ENCODE peak calls at places on chromosomes 7 and 10, in ten cellular contexts. I is natural killer cell, G is A549, K is mesothelial cell of epicardium, O is mammary epithelial cell, B is cardiac fibroblast, U is WTC11, N is dorsolateral prefrontal cortex, H is upper lobe of left lung, A is Calu3. F is an unnamed sample.

GRCh38 chr7:129055861-129056464 is 1.1 kb upstream of the TNPO3 start:
- DNase-seq in B (no peak), H (no peak), U (no peak), K (no peak), N (no peak), G (no peak), A (no peak), O (no peak), I (peak; percentile 35), F (no peak)

GRCh38 chr7:150992833-150993302 is 2.1 kb downstream of the NOS3 start:
- DNase-seq in O (no peak), N (no peak), U (peak; percentile 78), A (no peak), I (no peak), H (no peak), B (peak; percentile 22), G (no peak), K (no peak), F (no peak)

GRCh38 chr7:105849122-105849855 is 27.1 kb downstream of the ATXN7L1 start:
- DNase-seq in H (peak; percentile 28), A (no peak), I (peak; percentile 74), B (peak; percentile 70), K (no peak), U (peak; percentile 56), G (no peak), N (no peak), O (peak; percentile 72), F (no peak)

GRCh38 chr10:23884671-23885070 is 324.3 kb upstream of the KIAA1217 start:
- DNase-seq in H (no peak), B (no peak), N (no peak), G (no peak), O (no peak), K (no peak), I (no peak), A (peak; percentile 7), U (no peak), F (no peak)

GRCh38 chr10:51937736-51938135 is 238.3 kb upstream of the CSTF2T start:
- DNase-seq in B (peak; percentile 88), K (no peak), H (no peak), A (no peak), U (no peak), N (no peak), O (peak; percentile 6), G (no peak), I (no peak), F (no peak)

GRCh38 chr7:29854257-29854938 is 48.1 kb downstream of the WIPF3 start:
- DNase-seq in B (peak; percentile 22), I (no peak), O (peak; percentile 11), G (no peak), K (peak; percentile 42), N (no peak), H (peak; percentile 50), A (peak; percentile 58), U (no peak), F (no peak)

GRCh38 chr7:12540850-12541249 is 29.7 kb upstream of the SCIN start:
- DNase-seq in A (no peak), K (no peak), G (no peak), N (no peak), B (no peak), H (no peak), U (no peak), O (no peak), I (no peak), F (no peak)

GRCh38 chr7:34087892-34088891 is 182.9 kb downstream of the BMPER start:
- DNase-seq in G (no peak), I (no peak), K (no peak), A (peak; percentile 79), H (peak; percentile 40), N (no peak), B (peak; percentile 73), U (peak; percentile 73), O (peak; percentile 35), F (no peak)

GRCh38 chr10:13100349-13101294 is 659 bp downstream of the OPTN start:
- DNase-seq in K (peak; percentile 44), B (peak; percentile 49), O (peak; percentile 42), H (peak; percentile 31), G (peak; percentile 45), A (peak; percentile 26), U (peak; percentile 31), I (no peak), N (no peak), F (no peak)

GRCh38 chr10:89633484-89633883 is 11.6 kb downstream of the PANK1 start:
- DNase-seq in A (peak; percentile 31), O (peak; percentile 79), H (no peak), U (no peak), B (peak; percentile 84), G (no peak), K (no peak), I (no peak), N (no peak), F (no peak)

GRCh38 chr10:1057106-1057657 is 997 bp downstream of the WDR37 start:
- DNase-seq in H (no peak), K (no peak), I (no peak), B (peak; percentile 31), G (peak; percentile 31), A (no peak), O (no peak), U (no peak), N (no peak), F (no peak)

GRCh38 chr7:66224171-66224773 is 19.1 kb downstream of the TPST1 start:
- DNase-seq in H (no peak), U (no peak), N (no peak), I (no peak), O (peak; percentile 78), G (no peak), K (no peak), A (no peak), B (no peak), F (no peak)

GRCh38 chr7:115216652-115217051 is 294.8 kb downstream of the MDFIC start:
- DNase-seq in U (no peak), K (no peak), N (no peak), H (no peak), I (no peak), B (no peak), A (no peak), G (no peak), O (no peak), F (no peak)

GRCh38 chr7:115218076-115218475 is 296.2 kb downstream of the MDFIC start:
- DNase-seq in B (no peak), U (no peak), N (no peak), I (no peak), O (no peak), A (no peak), H (no peak), K (no peak), G (no peak), F (no peak)

GRCh38 chr7:115221484-115221883 is 299.6 kb downstream of the MDFIC start:
- DNase-seq in A (no peak), K (no peak), U (no peak), N (no peak), O (no peak), B (no peak), G (no peak), H (no peak), I (no peak), F (no peak)

GRCh38 chr7:115217373-115217772 is 295.5 kb downstream of the MDFIC start:
- DNase-seq in U (no peak), G (no peak), H (no peak), A (no peak), N (no peak), I (no peak), B (peak; percentile 19), K (no peak), O (no peak), F (no peak)
- TF ChIP-seq CTCF in U (no peak), G (no peak), H (no peak), A (no peak), N (peak; percentile 11), I (no peak), B (peak; percentile 32), K (no peak), O (peak; percentile 35), F (no peak)

DNA sequence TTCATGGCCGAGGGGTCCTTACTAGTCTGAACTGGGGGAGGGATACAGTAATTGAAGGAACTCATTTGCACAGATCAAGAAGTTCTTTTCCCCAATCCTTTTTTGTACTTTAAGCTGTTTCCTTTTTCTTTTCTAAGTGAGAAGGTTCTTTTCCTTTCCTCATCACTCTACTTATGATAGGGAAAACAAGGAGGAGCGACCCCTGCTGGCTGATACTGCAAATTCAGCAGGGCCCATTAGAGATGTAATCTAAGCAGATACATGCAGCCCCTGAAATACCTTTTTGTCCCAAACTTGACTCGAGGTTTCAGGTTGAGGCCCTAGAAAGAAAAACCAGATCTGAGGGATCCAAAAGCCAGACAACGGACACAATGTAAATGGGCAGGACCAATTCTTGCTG is 305.5 kb downstream of the DNAJB9 start:
- DNase-seq in O (peak; percentile 0), H (no peak), U (peak; percentile 68), I (no peak), B (peak; percentile 62), N (no peak), G (no peak), K (no peak), A (no peak), F (no peak)
- TF ChIP-seq CTCF in O (peak; percentile 40), H (no peak), U (peak; percentile 64), I (no peak), B (peak; percentile 52), N (no peak), G (peak; percentile 13), K (no peak), A (peak; percentile 14), F (no peak)

GRCh38 chr7:139505563-139505962 is 17.9 kb upstream of the CLEC2L start:
- DNase-seq in N (no peak), B (peak; percentile 22), A (peak; percentile 13), O (no peak), U (peak; percentile 82), I (no peak), G (no peak), H (no peak), K (no peak), F (no peak)
- TF ChIP-seq CTCF in N (no peak), B (peak; percentile 39), A (no peak), O (peak; percentile 29), U (peak; percentile 91), I (no peak), G (peak; percentile 23), H (no peak), K (no peak), F (peak; percentile 23)

GRCh38 chr10:6202684-6203330 is at the start of gene PFKFB3:
- DNase-seq in H (peak; percentile 96), N (peak; percentile 96), B (peak; percentile 95), K (peak; percentile 99), I (peak; percentile 84), A (peak; percentile 99), G (peak; percentile 91), U (peak; percentile 97), O (peak; percentile 92), F (peak; percentile 77)

GRCh38 chr10:6204063-6204340 is 1.3 kb downstream of the PFKFB3 start:
- DNase-seq in G (no peak), I (no peak), A (peak; percentile 63), O (no peak), N (no peak), K (peak; percentile 62), H (peak; percentile 69), B (no peak), U (peak; percentile 54), F (no peak)

GRCh38 chr10:6202098-6202683 is 541 bp upstream of the PFKFB3 start:
- DNase-seq in O (peak; percentile 5), I (no peak), B (no peak), N (no peak), H (no peak), K (no peak), G (no peak), A (no peak), U (peak; percentile 51), F (no peak)

GRCh38 chr10:6204341-6205191 is 1.8 kb downstream of the PFKFB3 start:
- DNase-seq in I (no peak), G (no peak), N (no peak), K (peak; percentile 56), B (peak; percentile 89), H (peak; percentile 73), A (peak; percentile 46), U (no peak), O (peak; percentile 91), F (no peak)

GRCh38 chr10:6203331-6204062 is 765 bp downstream of the PFKFB3 start:
- DNase-seq in O (peak; percentile 50), H (peak; percentile 71), U (peak; percentile 72), A (peak; percentile 84), K (peak; percentile 70), N (peak; percentile 33), I (peak; percentile 55), G (peak; percentile 55), B (peak; percentile 56), F (no peak)
- TF ChIP-seq CTCF in O (peak; percentile 25), H (peak; percentile 93), U (peak; percentile 26), A (peak; percentile 4), K (no peak), N (no peak), I (no peak), G (peak; percentile 67), B (peak; percentile 1), F (peak; percentile 22)